ENCODE peak calls at places on chromosomes 1 and 21, in seven cellular contexts. H is spleen; S is dorsolateral prefrontal cortex; K is CD4-positive, CD25-positive, alpha-beta regulatory T cell; N is endodermal cell; Y is GM23338; G is lung. W is an unnamed sample.

GRCh38 chr1:23100074-23100748 is 68.4 kb downstream of the LUZP1 start:
- DNase-seq in G (no peak), Y (peak; percentile 60), K (no peak), S (peak; percentile 36), H (no peak), N (no peak), W (peak; percentile 97)

GRCh38 chr21:16473965-16474364 is 744.2 kb downstream of the USP25 start:
- DNase-seq in H (no peak), S (no peak), K (no peak), N (no peak), G (no peak), Y (no peak), W (no peak)

GRCh38 chr1:222582099-222582774 is 7.5 kb downstream of the TAF1A start:
- DNase-seq in H (no peak), S (no peak), Y (no peak), N (no peak), G (no peak), K (no peak), W (no peak)

GRCh38 chr1:169348356-169349036 is 19.1 kb downstream of the NME7 start:
- DNase-seq in K (peak; percentile 53), Y (peak; percentile 69), S (no peak), H (no peak), N (no peak), G (no peak), W (no peak)

GRCh38 chr1:233357595-233358446 is 30.3 kb downstream of the MAP3K21 start:
- DNase-seq in H (no peak), Y (no peak), N (no peak), G (no peak), S (no peak), K (no peak), W (no peak)

GRCh38 chr1:176043537-176043936 is 163.5 kb downstream of the COP1 start:
- DNase-seq in K (no peak), S (no peak), N (no peak), H (no peak), G (no peak), Y (no peak), W (no peak)

GRCh38 chr1:24600551-24600950 is 42.6 kb upstream of the SRRM1 start:
- DNase-seq in H (no peak), K (no peak), N (peak; percentile 39), G (no peak), S (no peak), Y (no peak), W (no peak)

GRCh38 chr21:37868896-37869295 is 47.4 kb downstream of the KCNJ6 start:
- DNase-seq in G (no peak), S (no peak), K (no peak), Y (no peak), H (no peak), N (peak; percentile 13), W (no peak)

GRCh38 chr1:179016694-179017382 is 8.9 kb upstream of the FAM20B start:
- DNase-seq in N (no peak), G (peak; percentile 89), K (no peak), Y (no peak), H (peak; percentile 84), S (peak; percentile 88), W (peak; percentile 89)

GRCh38 chr21:34129971-34130597 is 56.7 kb downstream of the MRPS6 start:
- DNase-seq in S (no peak), H (no peak), Y (peak; percentile 75), K (no peak), N (peak; percentile 81), G (no peak), W (no peak)

GRCh38 chr1:193891783-193892182 is 705.4 kb upstream of the B3GALT2 start:
- DNase-seq in K (no peak), H (no peak), N (no peak), Y (no peak), S (no peak), G (no peak), W (no peak)

GRCh38 chr21:41767606-41768370 is 936 bp upstream of the RIPK4 start:
- DNase-seq in G (no peak), H (no peak), N (peak; percentile 79), S (no peak), Y (peak; percentile 77), K (no peak), W (no peak)

GRCh38 chr1:203306970-203307541 is 1.7 kb downstream of the BTG2 start:
- DNase-seq in Y (no peak), N (peak; percentile 74), H (peak; percentile 89), K (peak; percentile 61), S (no peak), G (no peak), W (no peak)

GRCh38 chr1:217718873-217719272 is 87.7 kb downstream of the SPATA17 start:
- DNase-seq in H (no peak), Y (no peak), G (no peak), K (no peak), N (no peak), S (no peak), W (no peak)

DNA sequence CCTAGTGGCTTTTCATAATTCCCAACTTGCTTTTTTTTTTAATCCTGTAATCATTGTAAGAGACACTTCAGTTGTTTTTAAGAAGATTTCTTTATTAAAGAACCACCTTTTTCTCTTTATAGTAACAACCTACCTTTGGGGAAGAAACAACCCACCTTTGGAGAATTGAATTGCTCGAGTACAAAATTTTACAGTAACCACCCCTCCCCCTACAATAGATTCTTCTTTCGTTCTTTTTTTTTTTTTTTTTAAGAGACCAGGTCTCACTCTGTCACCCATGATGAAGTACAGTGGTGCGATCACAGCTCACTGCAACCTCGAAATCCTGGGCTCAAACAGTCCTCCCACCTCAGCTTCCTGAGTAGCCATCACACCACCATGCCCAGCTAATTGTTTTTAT is 2.1 kb upstream of the LRRC40 start:
- DNase-seq in H (no peak), K (no peak), S (no peak), N (no peak), Y (no peak), G (no peak), W (no peak)
- H3K4me3 ChIP-seq in H (no peak overlapping the region), K (peak overlapping the region; percentile 41), S (no peak overlapping the region), N (peak overlapping the region; percentile 100), Y (no peak overlapping the region), G (no peak overlapping the region), W (no peak overlapping the region)

GRCh38 chr1:109532365-109533136 is 7.1 kb upstream of the GPR61 start:
- DNase-seq in S (peak; percentile 88), H (peak; percentile 96), N (peak; percentile 97), Y (peak; percentile 93), K (peak; percentile 87), G (peak; percentile 85), W (no peak)
- H3K4me3 ChIP-seq in S (peak overlapping the region; percentile 34), H (peak overlapping the region; percentile 11), N (no peak overlapping the region), Y (peak overlapping the region; percentile 43), K (peak overlapping the region; percentile 72), G (no peak overlapping the region), W (peak overlapping the region; percentile 8)

GRCh38 chr1:226711976-226712778 is 26.9 kb downstream of the ITPKB start:
- DNase-seq in Y (no peak), N (no peak), K (peak; percentile 65), S (no peak), H (no peak), G (no peak), W (no peak)
- H3K4me3 ChIP-seq in Y (no peak overlapping the region), N (no peak overlapping the region), K (peak overlapping the region; percentile 76), S (no peak overlapping the region), H (no peak overlapping the region), G (no peak overlapping the region), W (no peak overlapping the region)

DNA sequence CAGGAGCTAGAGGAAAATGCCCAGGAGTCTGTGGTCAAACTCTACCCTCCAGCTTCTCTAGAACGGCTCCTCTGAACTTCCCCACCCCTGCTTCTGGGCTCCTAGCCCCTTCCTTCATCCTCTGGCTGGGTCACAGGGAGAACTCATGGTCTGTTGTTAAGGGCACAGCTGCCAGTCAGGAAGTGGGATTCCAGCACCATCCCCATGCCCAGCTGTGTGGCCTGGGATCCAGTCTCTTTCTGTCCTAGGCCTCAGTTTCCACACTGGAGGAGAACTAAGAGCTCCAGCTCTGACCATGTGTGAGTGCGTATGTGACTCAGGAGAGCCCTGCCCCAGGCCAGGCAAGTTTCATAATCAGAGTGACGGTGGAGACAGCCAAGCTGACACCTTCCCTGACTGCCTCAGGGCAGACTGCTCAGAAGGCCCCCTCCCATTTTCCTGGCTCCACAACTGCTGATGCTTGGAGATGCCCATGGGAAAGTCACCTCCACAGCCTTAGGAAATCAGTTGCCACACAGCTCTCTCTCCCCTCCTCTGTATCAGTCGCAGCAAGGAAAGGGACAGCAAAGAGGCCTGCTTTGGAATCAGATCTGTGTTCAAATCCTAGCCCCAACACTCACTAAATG is 1.8 kb downstream of the IGSF8 start:
- DNase-seq in G (no peak), S (no peak), Y (no peak), H (peak; percentile 66), N (peak; percentile 57), K (no peak), W (peak; percentile 19)
- H3K4me3 ChIP-seq in G (no peak overlapping the region), S (peak overlapping the region; percentile 67), Y (peak overlapping the region; percentile 97), H (no peak overlapping the region), N (no peak overlapping the region), K (peak overlapping the region; percentile 85), W (no peak overlapping the region)

GRCh38 chr1:154193821-154194220 is 1.9 kb upstream of the TPM3 start:
- DNase-seq in S (no peak), K (no peak), H (no peak), G (no peak), Y (no peak), N (no peak), W (no peak)

GRCh38 chr1:154199563-154199879 is 6.6 kb downstream of the CFAP141 start:
- DNase-seq in Y (no peak), K (no peak), N (no peak), H (no peak), S (no peak), G (no peak), W (no peak)

GRCh38 chr1:154198756-154199562 is 7.1 kb upstream of the TPM3 start:
- DNase-seq in H (no peak), Y (peak; percentile 90), N (peak; percentile 80), G (peak; percentile 47), S (no peak), K (peak; percentile 51), W (no peak)
- H3K4me3 ChIP-seq in H (no peak overlapping the region), Y (peak overlapping the region; percentile 17), N (no peak overlapping the region), G (no peak overlapping the region), S (no peak overlapping the region), K (peak overlapping the region; percentile 39), W (no peak overlapping the region)

GRCh38 chr1:196557797-196558196 is 50.4 kb downstream of the KCNT2 start:
- DNase-seq in H (no peak), Y (no peak), K (no peak), S (no peak), N (no peak), G (no peak), W (no peak)
- H3K4me3 ChIP-seq in H (no peak overlapping the region), Y (no peak overlapping the region), K (no peak overlapping the region), S (no peak overlapping the region), N (no peak overlapping the region), G (no peak overlapping the region), W (no peak overlapping the region)